ENCODE peak calls at places on chromosomes 13 and 19, in four cellular contexts. R is mucosa of descending colon, M is cardiac muscle cell, Z is Caco-2. A is an unnamed sample.

GRCh38 chr19:15869109-15869555 is 28.7 kb downstream of the CYP4F2 start:
- DNase-seq in R (no peak), M (no peak), Z (peak; percentile 45), A (no peak)

GRCh38 chr13:49303533-49304252 is 56.0 kb downstream of the CDADC1 start:
- DNase-seq in R (no peak), M (no peak), Z (no peak), A (no peak)

GRCh38 chr13:111951982-111952565 is 114.9 kb upstream of the SOX1 start:
- DNase-seq in R (no peak), M (no peak), Z (no peak), A (no peak)

GRCh38 chr19:38023245-38023644 is 116.2 kb downstream of the SIPA1L3 start:
- DNase-seq in R (no peak), M (no peak), Z (no peak), A (no peak)

GRCh38 chr19:34662919-34663318 is 14.0 kb downstream of the SCGB2B2 start:
- DNase-seq in R (no peak), M (no peak), Z (no peak), A (no peak)

GRCh38 chr13:27037571-27037970 is 134.0 kb downstream of the USP12 start:
- DNase-seq in R (no peak), M (no peak), Z (no peak), A (no peak)

GRCh38 chr13:114087430-114087829 is 45.0 kb downstream of the RASA3 start:
- DNase-seq in R (no peak), M (no peak), Z (peak; percentile 22), A (no peak)

GRCh38 chr13:26872444-26873173 is 112.0 kb upstream of the GPR12 start:
- DNase-seq in R (peak; percentile 55), M (peak; percentile 81), Z (peak; percentile 59), A (no peak)

GRCh38 chr13:31965361-31966066 is 66.1 kb upstream of the FRY start:
- DNase-seq in R (no peak), M (no peak), Z (no peak), A (no peak)

GRCh38 chr19:7637374-7638256 is 705 bp downstream of the STXBP2 start:
- DNase-seq in R (peak; percentile 68), M (no peak), Z (no peak), A (no peak)

GRCh38 chr19:46637224-46637623 is 1.2 kb upstream of the GNG8 start:
- DNase-seq in R (no peak), M (no peak), Z (no peak), A (no peak)

GRCh38 chr13:98490195-98490771 is 86.6 kb downstream of the STK24 start:
- DNase-seq in R (no peak), M (no peak), Z (no peak), A (no peak)

GRCh38 chr19:40231057-40231456 is 4.6 kb upstream of the CCNP start:
- DNase-seq in R (no peak), M (no peak), Z (no peak), A (no peak)

GRCh38 chr19:40229926-40230417 is 3.5 kb upstream of the CCNP start:
- DNase-seq in R (no peak), M (no peak), Z (no peak), A (no peak)

GRCh38 chr19:40232949-40233810 is 6.7 kb upstream of the CCNP start:
- DNase-seq in R (no peak), M (no peak), Z (no peak), A (no peak)

GRCh38 chr19:40232479-40232878 is 6.0 kb upstream of the CCNP start:
- DNase-seq in R (no peak), M (no peak), Z (no peak), A (no peak)

GRCh38 chr19:40231544-40232424 is 5.3 kb upstream of the CCNP start:
- DNase-seq in R (no peak), M (peak; percentile 56), Z (no peak), A (no peak)
- H3K4me3 ChIP-seq in R (no peak overlapping the region), M (no peak overlapping the region), Z (no peak overlapping the region), A (no peak overlapping the region)

DNA sequence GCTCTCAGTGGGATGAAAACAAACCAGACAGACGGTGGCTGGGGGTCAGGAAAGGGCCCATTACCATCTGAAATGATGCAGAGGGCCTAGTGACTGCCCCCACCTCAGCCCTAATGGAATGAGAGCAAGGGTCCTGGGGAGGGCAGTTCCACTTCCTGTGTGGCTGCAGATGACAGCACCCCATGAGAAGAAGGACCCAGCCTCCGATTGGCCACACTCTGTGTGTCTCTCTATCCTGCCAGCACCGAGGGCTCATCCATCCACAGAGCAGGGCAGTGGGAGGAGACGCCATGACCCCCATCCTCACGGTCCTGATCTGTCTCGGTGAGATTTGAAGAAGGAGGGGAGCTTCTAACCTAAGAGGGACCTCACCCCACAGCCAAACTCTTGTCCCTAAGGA is 500 bp downstream of the LILRB1 start:
- DNase-seq in R (no peak), M (no peak), Z (no peak), A (no peak)
- TF ChIP-seq CTCF in R (no peak), M (no peak), Z (no peak), A (no peak)

DNA sequence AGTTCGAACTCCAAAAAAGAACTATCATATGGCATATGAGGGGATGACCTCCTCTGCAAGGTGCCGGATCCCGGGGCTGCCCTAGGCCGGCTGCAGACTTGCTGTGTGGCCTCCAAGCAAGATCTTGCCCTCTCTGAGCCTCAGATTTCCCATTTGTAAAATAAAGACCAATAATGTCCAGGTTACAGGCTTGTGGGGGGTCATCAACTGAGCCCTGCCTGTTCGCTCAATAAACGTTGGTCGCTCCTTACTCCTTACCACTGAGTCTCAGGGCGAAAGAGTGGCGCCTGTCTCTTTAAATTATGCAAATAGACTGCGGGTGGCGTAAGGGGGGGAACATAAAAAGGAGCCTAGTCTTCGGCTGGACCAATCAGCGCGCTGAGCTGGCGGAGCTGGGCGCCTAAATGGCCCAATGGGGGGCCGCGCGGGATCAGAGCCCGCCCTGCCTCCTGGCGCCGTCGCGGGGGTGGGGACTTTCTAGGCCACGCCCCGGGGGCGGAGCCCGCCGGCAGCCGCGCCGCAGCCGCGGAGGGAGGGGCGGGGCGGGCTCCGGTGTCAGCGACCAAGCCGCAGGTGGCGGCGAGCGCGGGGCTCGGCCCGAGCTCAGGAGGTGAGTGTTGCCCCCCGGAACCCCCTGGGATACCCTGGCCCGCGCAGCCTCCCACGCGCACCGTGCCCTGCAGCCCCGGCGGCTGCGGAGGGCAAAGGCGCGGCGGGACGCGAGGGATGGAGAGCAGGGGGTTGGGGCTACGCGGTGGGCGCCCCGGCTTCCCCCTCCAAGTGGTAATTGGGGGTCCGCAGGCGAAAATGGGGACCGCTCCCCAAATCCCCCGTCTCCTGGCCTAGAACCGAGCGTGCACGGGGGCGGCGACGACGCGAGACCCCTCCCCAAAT is 3.8 kb upstream of the FCHO1 start:
- DNase-seq in R (peak; percentile 92), M (peak; percentile 98), Z (peak; percentile 94), A (peak; percentile 68)
- H3K4me3 ChIP-seq in R (no peak overlapping the region), M (peak overlapping the region; percentile 47), Z (peak overlapping the region; percentile 53), A (peak overlapping the region; percentile 48)

GRCh38 chr19:50478901-50479715 is 2.5 kb upstream of the GARIN5A start:
- DNase-seq in R (no peak), M (peak; percentile 64), Z (no peak), A (no peak)
- TF ChIP-seq CTCF in R (no peak), M (peak; percentile 60), Z (peak; percentile 71), A (peak; percentile 60)

DNA sequence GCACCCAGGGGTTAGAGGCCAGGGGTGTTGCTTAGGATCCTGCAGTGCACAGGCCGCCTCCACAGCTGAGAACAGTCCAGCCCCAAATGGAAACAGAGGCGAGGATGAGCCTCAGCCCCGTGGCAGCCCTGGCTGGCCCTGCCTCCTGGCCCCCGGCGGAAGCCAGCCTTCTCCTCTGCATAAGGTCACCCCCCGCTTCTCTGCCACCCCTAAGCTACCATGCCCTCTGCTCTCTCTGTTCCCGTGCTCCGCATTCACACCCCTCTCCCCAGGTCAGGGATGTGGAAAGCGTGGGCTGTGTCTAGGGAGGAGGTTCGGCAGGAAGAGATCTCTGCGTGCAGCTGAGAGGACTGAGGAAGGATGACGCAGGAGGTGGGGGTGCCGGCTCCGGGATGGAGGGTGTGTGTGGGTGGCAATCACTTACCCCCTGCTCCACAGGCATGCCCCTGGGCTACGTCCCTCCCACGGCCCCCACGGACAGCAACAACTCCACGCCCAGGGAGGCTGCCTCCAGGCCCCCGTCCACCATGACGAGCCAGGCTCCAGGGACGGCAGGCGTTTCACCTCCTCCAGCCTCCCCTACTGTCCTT is 6.0 kb downstream of the SSC5D start:
- DNase-seq in R (no peak), M (no peak), Z (no peak), A (no peak)
- H3K4me3 ChIP-seq in R (no peak overlapping the region), M (no peak overlapping the region), Z (no peak overlapping the region), A (no peak overlapping the region)